ENCODE peak calls at places on chromosome 13, in seven cellular contexts. O, Q, Y, B, S, Z and G are unnamed samples. For H3K9me3, the result is how much of the 10 kb centered on the place peaks cover.

GRCh38 chr13:109592776-109593175 is 193.6 kb downstream of the IRS2 start:
- DNase-seq in B (no peak), S (no peak), Z (no peak), O (no peak), Q (no peak), Y (no peak), G (no peak)

GRCh38 chr13:48678316-48678715 is 24.6 kb downstream of the CYSLTR2 start:
- DNase-seq in Z (no peak), Y (no peak), O (no peak), B (no peak), Q (no peak), S (no peak), G (no peak)

GRCh38 chr13:100644328-100644727 is 30.3 kb downstream of the TMTC4 start:
- DNase-seq in S (peak), Q (no peak), B (no peak), Z (no peak), Y (no peak), O (no peak), G (no peak)

GRCh38 chr13:26474286-26474685 is 83.2 kb upstream of the WASF3 start:
- DNase-seq in S (no peak), Q (no peak), Z (no peak), Y (no peak), B (no peak), O (no peak), G (no peak)

GRCh38 chr13:23778879-23779278 is 110.3 kb downstream of the MIPEP start:
- DNase-seq in Z (peak), O (no peak), B (no peak), Q (no peak), Y (no peak), S (peak), G (no peak)

GRCh38 chr13:23159587-23160240 is 21.1 kb upstream of the SGCG start:
- DNase-seq in B (no peak), S (peak), Y (no peak), Z (no peak), Q (no peak), O (no peak), G (no peak)

GRCh38 chr13:101520672-101521071 is 68.2 kb downstream of the ITGBL1 start:
- DNase-seq in O (no peak), Z (peak), B (no peak), Y (no peak), Q (no peak), S (peak), G (no peak)

GRCh38 chr13:44108345-44108858 is 228.7 kb downstream of the LACC1 start:
- DNase-seq in Z (peak), Y (no peak), B (no peak), Q (peak), S (peak), O (no peak), G (no peak)

GRCh38 chr13:26525528-26525927 is 32.0 kb upstream of the WASF3 start:
- DNase-seq in S (no peak), B (no peak), O (no peak), Z (no peak), Q (no peak), Y (no peak), G (no peak)

GRCh38 chr13:22077205-22077683 is 406.4 kb downstream of the FGF9 start:
- DNase-seq in S (no peak), Y (no peak), Z (no peak), O (no peak), Q (no peak), B (no peak), G (no peak)

GRCh38 chr13:111480976-111481375 is 160.5 kb downstream of the TEX29 start:
- DNase-seq in O (no peak), Z (no peak), B (no peak), Q (no peak), Y (no peak), S (no peak), G (no peak)

GRCh38 chr13:113139580-113139979 is 17.0 kb downstream of the F10 start:
- DNase-seq in B (no peak), Q (no peak), Y (no peak), Z (no peak), S (no peak), O (no peak), G (no peak)

GRCh38 chr13:66353664-66354063 is 876.5 kb downstream of the PCDH9 start:
- DNase-seq in Q (no peak), O (no peak), Y (no peak), Z (peak), S (peak), B (no peak), G (no peak)

GRCh38 chr13:107734891-107735620 is 480.3 kb downstream of the LIG4 start:
- DNase-seq in Q (no peak), Z (no peak), B (no peak), S (peak), Y (no peak), O (no peak), G (no peak)

GRCh38 chr13:84481958-84482357 is 599.7 kb upstream of the SLITRK1 start:
- DNase-seq in Y (no peak), S (peak), O (no peak), Z (no peak), B (no peak), Q (no peak), G (no peak)

GRCh38 chr13:29845440-29846056 is 4.9 kb downstream of the UBL3 start:
- DNase-seq in Z (peak), Q (no peak), B (no peak), Y (no peak), S (peak), O (no peak), G (no peak)

GRCh38 chr13:79369226-79369625 is 36.8 kb downstream of the RBM26 start:
- DNase-seq in S (no peak), B (no peak), O (no peak), Z (no peak), Y (no peak), Q (no peak), G (no peak)

GRCh38 chr13:33571618-33572017 is 246.3 kb upstream of the RFC3 start:
- DNase-seq in S (no peak), O (no peak), Z (no peak), Y (no peak), Q (no peak), B (no peak), G (no peak)

GRCh38 chr13:51494151-51494550 is 41.3 kb upstream of the INTS6 start:
- DNase-seq in Y (no peak), Z (no peak), O (no peak), B (no peak), S (peak), Q (no peak), G (no peak)

GRCh38 chr13:40141859-40142555 is 486.5 kb downstream of the COG6 start:
- DNase-seq in Y (no peak), B (no peak), Q (no peak), O (no peak), S (no peak), Z (no peak), G (no peak)

GRCh38 chr13:97257800-97258799 is 36.0 kb downstream of the MBNL2 start:
- DNase-seq in Z (peak), O (peak), S (peak), Q (peak), B (peak), Y (no peak), G (no peak)

GRCh38 chr13:93690139-93690538 is 463.5 kb downstream of the GPC6 start:
- DNase-seq in Y (no peak), S (peak), B (peak), O (no peak), Z (peak), Q (no peak), G (peak)

GRCh38 chr13:80133631-80134083 is 207.3 kb downstream of the SPRY2 start:
- DNase-seq in Y (no peak), Z (no peak), S (no peak), Q (no peak), O (no peak), B (no peak), G (no peak)

GRCh38 chr13:67200605-67201004 is 29.5 kb downstream of the PCDH9 start:
- DNase-seq in O (no peak), Z (no peak), B (no peak), Q (no peak), S (no peak), Y (no peak), G (no peak)

GRCh38 chr13:59230484-59231264 is 933.1 kb downstream of the DIAPH3 start:
- DNase-seq in Q (no peak), Y (no peak), O (no peak), S (no peak), B (no peak), Z (no peak), G (no peak)

GRCh38 chr13:104357174-104357573 is 1291.0 kb upstream of the SLC10A2 start:
- DNase-seq in Y (no peak), Q (no peak), B (no peak), Z (no peak), O (no peak), S (peak), G (no peak)

GRCh38 chr13:48801255-48801654 is 147.5 kb downstream of the CYSLTR2 start:
- DNase-seq in B (no peak), O (no peak), S (no peak), Z (no peak), Q (no peak), Y (no peak), G (no peak)

GRCh38 chr13:18936104-18936503 is 245.5 kb downstream of the TUBA3C start:
- DNase-seq in Q (no peak), B (no peak), Y (no peak), S (no peak), O (no peak), Z (no peak), G (no peak)
- H3K9me3 ChIP-seq in Q (under half), B (under half), Y (under half), S (under half), O (under half), Z (under half), G (under half)

GRCh38 chr13:65149687-65150086 is 2080.4 kb downstream of the PCDH9 start:
- DNase-seq in B (no peak), Y (no peak), O (no peak), S (no peak), Z (no peak), Q (no peak), G (no peak)

GRCh38 chr13:65155861-65156260 is 2074.3 kb downstream of the PCDH9 start:
- DNase-seq in B (no peak), S (no peak), Q (no peak), Y (no peak), Z (no peak), O (no peak), G (no peak)

GRCh38 chr13:65159803-65160202 is 2070.3 kb downstream of the PCDH9 start:
- DNase-seq in B (no peak), Z (no peak), O (no peak), Y (no peak), Q (no peak), S (no peak), G (no peak)

GRCh38 chr13:65154661-65155447 is 2075.3 kb downstream of the PCDH9 start:
- DNase-seq in Q (no peak), Z (no peak), Y (no peak), O (no peak), B (no peak), S (no peak), G (no peak)
- H3K4me3 ChIP-seq in Q (no peak), Z (no peak), Y (no peak), O (no peak), B (no peak), S (no peak), G (no peak)

GRCh38 chr13:27794921-27795717 is 2.8 kb downstream of the GSX1 start:
- DNase-seq in O (no peak), Q (no peak), S (no peak), B (no peak), Z (no peak), Y (no peak), G (no peak)

GRCh38 chr13:27792393-27793218 is at the start of gene GSX1:
- DNase-seq in O (no peak), B (no peak), Z (peak), S (peak), Y (peak), Q (peak), G (no peak)

GRCh38 chr13:27793377-27794074 is 1.2 kb downstream of the GSX1 start:
- DNase-seq in Z (no peak), Y (no peak), O (no peak), S (no peak), B (no peak), Q (no peak), G (no peak)

GRCh38 chr13:27795718-27796019 is 3.4 kb downstream of the GSX1 start:
- DNase-seq in O (no peak), S (no peak), Y (no peak), B (no peak), Z (no peak), Q (no peak), G (no peak)

GRCh38 chr13:27794075-27794691 is 1.9 kb downstream of the GSX1 start:
- DNase-seq in S (no peak), Q (no peak), O (no peak), Z (no peak), B (no peak), Y (no peak), G (no peak)
- H3K9me3 ChIP-seq in S (under half), Q (under half), O (under half), Z (under half), B (under half), Y (under half), G (under half)

GRCh38 chr13:95005300-95005699 is 293.0 kb upstream of the SOX21 start:
- DNase-seq in Q (no peak), Z (no peak), Y (no peak), S (no peak), B (no peak), O (no peak), G (no peak)
- H3K4me3 ChIP-seq in Q (no peak), Z (no peak), Y (no peak), S (no peak), B (no peak), O (no peak), G (no peak)